ENCODE peak calls at places on chromosomes 4 and X, in five cellular contexts. R, V, Q, G and S are unnamed samples.

GRCh38 chr4:112858751-112859150 is 190.7 kb upstream of the ANK2 start:
- DNase-seq in R (no peak), V (no peak), Q (no peak), G (no peak), S (no peak)

GRCh38 chr4:6884341-6884870 is 25.2 kb upstream of the TBC1D14 start:
- DNase-seq in R (no peak), V (no peak), Q (no peak), G (no peak), S (no peak)

GRCh38 chr4:108166441-108167315 is 2.1 kb downstream of the LEF1 start:
- DNase-seq in R (no peak), V (no peak), Q (peak), G (peak), S (no peak)

GRCh38 chr4:123922847-123923246 is 526.3 kb downstream of the SPRY1 start:
- DNase-seq in R (no peak), V (no peak), Q (no peak), G (no peak), S (peak)

GRCh38 chr4:72875545-72875944 is 194.0 kb downstream of the COX18 start:
- DNase-seq in R (no peak), V (no peak), Q (no peak), G (no peak), S (no peak)

GRCh38 chr4:71540749-71541269 is 202.0 kb downstream of the SLC4A4 start:
- DNase-seq in R (no peak), V (no peak), Q (no peak), G (no peak), S (no peak)

GRCh38 chr4:184959786-184960185 is 58.5 kb upstream of the HELT start:
- DNase-seq in R (no peak), V (no peak), Q (no peak), G (no peak), S (no peak)

GRCh38 chr4:142353149-142353738 is 492.9 kb downstream of the INPP4B start:
- DNase-seq in R (peak), V (no peak), Q (no peak), G (no peak), S (peak)

GRCh38 chrX:1555370-1555769 is 18.4 kb upstream of the P2RY8 start:
- DNase-seq in R (no peak), V (no peak), Q (no peak), G (peak), S (no peak)

GRCh38 chr4:56049428-56050212 is 100.9 kb downstream of the CEP135 start:
- DNase-seq in R (no peak), V (no peak), Q (no peak), G (peak), S (peak)

GRCh38 chrX:120251471-120252011 is 929 bp downstream of the ZBTB33 start:
- DNase-seq in R (no peak), V (peak), Q (no peak), G (peak), S (peak)

GRCh38 chr4:77800483-77801259 is 18.5 kb downstream of the CNOT6L start:
- DNase-seq in R (no peak), V (no peak), Q (no peak), G (no peak), S (peak)

GRCh38 chr4:145179201-145179860 is 1.1 kb downstream of the OTUD4 start:
- DNase-seq in R (no peak), V (no peak), Q (peak), G (peak), S (peak)

GRCh38 chrX:87697409-87697808 is 179.8 kb downstream of the KLHL4 start:
- DNase-seq in R (no peak), V (no peak), Q (no peak), G (no peak), S (no peak)

GRCh38 chrX:13487731-13488505 is 81.5 kb upstream of the EGFL6 start:
- DNase-seq in R (peak), V (peak), Q (no peak), G (no peak), S (peak)